ENCODE peak calls at places on chromosomes 16 and 17, in six cellular contexts. D is lower lobe of right lung; J is heart left ventricle; A is esophagus squamous epithelium; V is transverse colon; P is CD8-positive, alpha-beta memory T cell. S is an unnamed sample.

GRCh38 chr16:82580293-82580900 is 46.4 kb upstream of the CDH13 start:
- DNase-seq in J (peak; percentile 30), V (no peak), P (no peak), D (no peak), A (no peak), S (no peak)

GRCh38 chr16:11384956-11385586 is 39.8 kb downstream of the RMI2 start:
- DNase-seq in J (peak; percentile 14), V (no peak), P (no peak), A (no peak), D (no peak), S (peak; percentile 72)

GRCh38 chr17:78965369-78965982 is 14.2 kb downstream of the LGALS3BP start:
- DNase-seq in P (no peak), D (no peak), J (no peak), V (no peak), A (no peak), S (no peak)

GRCh38 chr17:10033982-10034381 is 128.9 kb upstream of the RCVRN start:
- DNase-seq in J (peak; percentile 67), P (no peak), A (no peak), D (peak; percentile 61), V (no peak), S (peak; percentile 67)

GRCh38 chr16:4660454-4661007 is 32.8 kb upstream of the NUDT16L1 start:
- DNase-seq in J (peak; percentile 64), P (peak; percentile 71), V (peak; percentile 42), A (no peak), D (peak; percentile 89), S (peak; percentile 73)

GRCh38 chr16:65658339-65659275 is 536.7 kb upstream of the CDH11 start:
- DNase-seq in J (no peak), V (no peak), A (no peak), P (no peak), D (no peak), S (peak; percentile 52)

GRCh38 chr17:77466140-77466539 is 325.4 kb downstream of the SEC14L1 start:
- DNase-seq in V (no peak), P (no peak), D (peak; percentile 43), J (peak; percentile 34), A (no peak), S (no peak)

GRCh38 chr17:10699861-10700260 is 2.5 kb downstream of the ADPRM start:
- DNase-seq in P (peak; percentile 74), A (no peak), V (no peak), J (no peak), D (no peak), S (no peak)

GRCh38 chr17:76408037-76408849 is 23.8 kb downstream of the SPHK1 start:
- DNase-seq in V (peak; percentile 77), P (peak; percentile 61), J (peak; percentile 61), D (peak; percentile 75), A (no peak), S (no peak)

GRCh38 chr16:12349950-12350842 is 373.7 kb downstream of the SNX29 start:
- DNase-seq in D (no peak), V (no peak), A (no peak), P (no peak), J (no peak), S (no peak)

GRCh38 chr16:17273142-17273561 is 197.6 kb downstream of the XYLT1 start:
- DNase-seq in V (no peak), D (no peak), P (no peak), J (no peak), A (no peak), S (no peak)

GRCh38 chr16:72400257-72401078 is 228.5 kb upstream of the PMFBP1 start:
- DNase-seq in D (no peak), J (no peak), A (no peak), P (peak; percentile 2), V (peak; percentile 24), S (no peak)

GRCh38 chr17:72089453-72089987 is 31.3 kb upstream of the SOX9 start:
- DNase-seq in D (no peak), A (no peak), V (no peak), J (no peak), P (no peak), S (no peak)

DNA sequence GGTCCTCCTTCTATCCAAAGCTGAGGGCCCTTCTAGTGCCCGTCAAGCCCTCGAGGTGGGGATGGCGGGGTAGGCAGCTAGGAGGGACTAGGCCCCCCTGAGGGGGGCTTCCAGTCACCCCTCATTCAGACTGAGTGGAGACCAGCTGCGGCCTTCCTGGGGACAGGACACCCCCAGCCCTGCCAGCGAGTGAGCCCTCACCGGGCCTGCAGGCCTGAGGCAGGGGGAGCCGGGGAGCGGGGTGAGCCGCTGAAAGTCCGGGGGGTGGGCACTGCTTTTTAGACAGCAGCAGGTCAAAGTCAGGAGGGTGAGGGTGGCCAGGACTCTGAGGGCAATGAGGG is 8.7 kb upstream of the KREMEN2 start:
- DNase-seq in V (no peak), D (no peak), P (no peak), J (no peak), A (no peak), S (no peak)
- H3K4me1 ChIP-seq in V (no peaks in the 10 kb centered on the region), D (no peaks in the 10 kb centered on the region), P (no peaks in the 10 kb centered on the region), J (no peaks in the 10 kb centered on the region), A (peaks cover 37% of the 10 kb centered on the region), S (no peaks in the 10 kb centered on the region)

DNA sequence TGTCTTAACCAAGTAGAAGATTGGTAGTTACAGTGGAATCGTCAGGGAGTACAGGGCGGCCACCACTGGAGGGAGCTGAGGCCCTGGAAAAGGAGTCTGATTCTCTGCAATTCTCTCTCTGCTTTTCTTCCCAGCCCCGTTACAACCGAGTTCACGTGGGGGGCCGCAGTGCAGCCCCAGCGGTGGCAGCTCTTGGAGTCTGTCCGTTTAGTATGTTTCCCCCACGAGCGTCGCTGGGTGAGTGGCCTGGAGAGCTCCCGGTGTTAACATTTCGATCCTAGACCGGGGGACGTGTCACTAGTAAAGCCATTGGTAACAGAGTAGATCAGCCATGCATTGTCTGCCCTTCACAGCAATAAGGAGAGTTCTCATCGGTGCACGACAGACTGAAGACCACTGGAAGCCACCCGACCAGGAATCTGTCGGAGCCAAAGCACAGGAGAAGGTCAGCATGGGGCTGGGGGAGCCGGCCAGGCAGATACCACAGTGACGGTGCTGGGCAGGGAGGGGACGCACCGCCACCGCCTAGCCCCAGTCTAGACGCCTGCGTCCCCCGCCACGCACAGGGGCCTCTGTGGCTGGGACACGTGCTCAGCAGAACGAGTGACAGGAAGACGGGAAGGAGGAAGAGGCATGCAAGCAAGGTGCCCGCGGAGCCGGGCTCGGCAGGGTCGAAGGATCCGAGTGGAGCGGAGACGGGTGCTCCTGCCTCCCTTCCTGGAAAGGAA is 15.7 kb downstream of the SLC16A3 start:
- DNase-seq in D (peak; percentile 40), P (no peak), V (peak; percentile 34), A (no peak), J (no peak), S (no peak)
- H3K27ac ChIP-seq in D (no peak overlapping the region), P (no peak overlapping the region), V (peak overlapping the region; percentile 2), A (no peak overlapping the region), J (no peak overlapping the region), S (no peak overlapping the region)

DNA sequence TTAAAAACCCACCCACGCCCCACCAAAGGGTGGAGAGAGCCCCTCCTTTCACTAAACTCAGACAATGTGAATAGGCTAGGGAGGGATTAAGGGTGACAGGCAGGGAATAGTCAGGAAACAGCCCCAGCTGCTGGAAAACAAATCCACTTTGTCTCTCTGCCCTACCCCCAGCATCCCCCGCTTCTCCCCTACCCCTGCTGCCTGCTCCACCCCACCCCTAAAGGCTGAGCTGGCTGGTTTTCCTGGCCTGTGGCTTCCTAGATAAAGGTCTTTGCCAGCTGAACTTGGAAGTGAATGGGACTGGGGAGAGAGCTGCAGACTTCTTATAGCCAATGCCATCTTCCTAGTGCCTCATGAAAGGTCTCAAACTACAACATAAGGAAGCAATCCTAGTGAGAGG is 15.0 kb downstream of the CAVIN1 start:
- DNase-seq in V (no peak), J (peak; percentile 66), P (no peak), D (no peak), A (no peak), S (peak; percentile 52)
- H3K4me1 ChIP-seq in V (peaks cover 37% of the 10 kb centered on the region), J (peaks cover 100% of the 10 kb centered on the region), P (peaks cover 9% of the 10 kb centered on the region), D (peaks cover 85% of the 10 kb centered on the region), A (peaks cover 98% of the 10 kb centered on the region), S (no peaks in the 10 kb centered on the region)

GRCh38 chr17:17921192-17922082 is 50.8 kb downstream of the TOM1L2 start:
- DNase-seq in A (no peak), V (no peak), D (no peak), P (no peak), J (peak; percentile 41), S (no peak)

GRCh38 chr17:17915183-17915582 is 57.0 kb downstream of the TOM1L2 start:
- DNase-seq in J (no peak), D (no peak), V (no peak), P (no peak), A (no peak), S (no peak)

GRCh38 chr17:17917394-17917793 is 54.8 kb downstream of the TOM1L2 start:
- DNase-seq in V (no peak), P (no peak), D (no peak), J (no peak), A (no peak), S (no peak)

GRCh38 chr17:17922198-17922901 is 49.9 kb downstream of the TOM1L2 start:
- DNase-seq in A (no peak), P (no peak), J (no peak), D (no peak), V (no peak), S (no peak)

DNA sequence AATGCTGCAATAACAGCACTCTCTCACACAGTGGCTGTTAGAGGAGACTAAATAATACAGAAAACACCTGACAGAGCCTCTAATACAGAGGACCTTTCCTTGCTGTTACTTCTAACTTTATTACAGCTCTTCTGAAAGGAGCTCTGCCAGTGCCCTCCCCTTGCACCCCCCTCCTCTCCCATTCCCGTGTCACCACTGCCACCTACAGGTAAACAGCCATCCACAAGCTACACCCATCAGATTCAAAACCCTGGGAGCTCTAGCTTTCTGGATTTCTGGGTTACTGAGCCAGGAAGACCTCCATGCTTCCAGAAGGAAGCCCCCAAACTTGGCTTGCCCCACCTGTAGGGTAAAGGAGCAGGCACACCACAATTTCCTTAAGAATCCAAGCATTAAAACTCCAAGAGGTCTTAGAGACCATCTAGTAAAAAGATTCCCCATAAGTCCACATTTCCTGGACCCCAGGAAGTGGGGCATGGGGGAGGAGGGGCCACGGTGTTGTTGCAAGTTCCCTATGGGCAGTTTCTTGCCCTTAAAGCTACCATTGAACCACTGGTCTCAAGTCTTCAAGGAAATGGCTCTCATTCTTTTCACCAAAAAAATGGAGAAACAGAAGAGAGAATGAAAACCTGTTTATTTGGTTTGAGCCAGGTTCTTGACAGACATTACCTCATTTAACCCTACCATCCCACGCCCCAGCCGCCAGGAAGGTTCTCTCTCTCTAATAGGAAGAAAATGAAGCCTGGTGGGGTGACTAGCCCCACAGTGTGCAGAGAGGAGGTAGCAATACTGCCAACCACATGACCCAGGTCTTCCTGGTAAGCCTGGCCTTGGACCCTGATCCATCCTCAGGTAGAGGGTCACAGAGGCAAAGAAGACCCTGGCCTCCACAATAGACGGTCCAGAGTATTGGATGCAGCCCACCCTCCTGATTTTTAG is 52.8 kb downstream of the TOM1L2 start:
- DNase-seq in J (peak; percentile 83), D (peak; percentile 70), P (peak; percentile 63), A (no peak), V (peak; percentile 83), S (peak; percentile 83)
- H3K27ac ChIP-seq in J (no peak overlapping the region), D (no peak overlapping the region), P (no peak overlapping the region), A (peak overlapping the region; percentile 71), V (peak overlapping the region; percentile 46), S (no peak overlapping the region)

S was measured in aorta.